ENCODE peak calls at places on chromosomes 3 and 15, in eight cellular contexts. C is endothelial cell of umbilical vein, Z is GM12878, U is SK-N-SH, Q is HCT116, S is K562, G is HepG2, N is H1. P is an unnamed sample.

GRCh38 chr15:68227806-68228142 is 1.8 kb downstream of the CLN6 start:
- DNase-seq in C (no peak), Z (no peak), U (peak; percentile 19), S (peak; percentile 34), N (no peak), G (no peak), Q (no peak), P (no peak)

GRCh38 chr3:148861277-148861869 is 3.7 kb upstream of the CPA3 start:
- DNase-seq in G (peak; percentile 29), N (no peak), S (peak; percentile 31), U (peak; percentile 39), Z (no peak), C (peak; percentile 60), Q (peak; percentile 40), P (no peak)

GRCh38 chr3:14516738-14517345 is 23.3 kb downstream of the GRIP2 start:
- DNase-seq in Q (no peak), N (no peak), S (no peak), G (no peak), Z (no peak), C (no peak), U (no peak), P (no peak)

GRCh38 chr3:43105224-43105596 is 669 bp downstream of the POMGNT2 start:
- DNase-seq in Q (no peak), C (no peak), S (no peak), Z (no peak), U (no peak), N (peak; percentile 56), G (no peak), P (no peak)

GRCh38 chr3:163952499-163952898 is 1125.8 kb downstream of the SI start:
- DNase-seq in C (no peak), S (no peak), N (no peak), Z (no peak), U (no peak), Q (no peak), G (no peak), P (no peak)

GRCh38 chr15:50151468-50151867 is 30.5 kb upstream of the SLC27A2 start:
- DNase-seq in U (no peak), G (no peak), S (no peak), Z (no peak), C (no peak), N (no peak), Q (no peak), P (no peak)

GRCh38 chr3:124459678-124460077 is 270.6 kb upstream of the UMPS start:
- DNase-seq in C (no peak), U (no peak), G (no peak), N (no peak), Z (no peak), S (no peak), Q (no peak), P (no peak)

GRCh38 chr3:171679011-171679492 is 131.2 kb downstream of the PLD1 start:
- DNase-seq in S (no peak), G (peak; percentile 62), C (no peak), Q (no peak), N (no peak), U (no peak), Z (no peak), P (no peak)

DNA sequence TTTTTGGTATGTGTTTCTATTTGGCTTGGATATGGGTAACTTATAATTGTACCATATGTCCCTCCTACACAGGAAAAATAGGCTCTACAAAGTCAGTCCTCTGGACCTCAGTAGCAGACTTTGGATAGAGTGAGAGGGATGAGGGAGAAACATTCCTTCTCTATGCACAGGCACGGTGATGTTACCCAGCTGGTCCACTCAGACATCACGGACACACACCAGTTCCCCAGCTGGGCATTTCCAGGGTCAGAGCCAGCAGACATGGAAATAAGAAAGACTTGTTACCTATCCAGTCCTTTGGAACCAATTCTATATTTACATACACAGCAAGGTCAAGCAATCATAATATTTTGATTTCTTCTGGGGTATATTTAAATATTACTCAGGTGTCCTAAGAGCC is 433.1 kb upstream of the KCNMB2 start:
- DNase-seq in S (no peak), C (no peak), U (no peak), G (no peak), Q (no peak), Z (no peak), N (no peak), P (no peak)
- TF ChIP-seq POLR2AphosphoS5 in S (no peak), C (no peak), U (no peak), G (no peak), Q (no peak), Z (no peak), N (no peak), P (no peak)

DNA sequence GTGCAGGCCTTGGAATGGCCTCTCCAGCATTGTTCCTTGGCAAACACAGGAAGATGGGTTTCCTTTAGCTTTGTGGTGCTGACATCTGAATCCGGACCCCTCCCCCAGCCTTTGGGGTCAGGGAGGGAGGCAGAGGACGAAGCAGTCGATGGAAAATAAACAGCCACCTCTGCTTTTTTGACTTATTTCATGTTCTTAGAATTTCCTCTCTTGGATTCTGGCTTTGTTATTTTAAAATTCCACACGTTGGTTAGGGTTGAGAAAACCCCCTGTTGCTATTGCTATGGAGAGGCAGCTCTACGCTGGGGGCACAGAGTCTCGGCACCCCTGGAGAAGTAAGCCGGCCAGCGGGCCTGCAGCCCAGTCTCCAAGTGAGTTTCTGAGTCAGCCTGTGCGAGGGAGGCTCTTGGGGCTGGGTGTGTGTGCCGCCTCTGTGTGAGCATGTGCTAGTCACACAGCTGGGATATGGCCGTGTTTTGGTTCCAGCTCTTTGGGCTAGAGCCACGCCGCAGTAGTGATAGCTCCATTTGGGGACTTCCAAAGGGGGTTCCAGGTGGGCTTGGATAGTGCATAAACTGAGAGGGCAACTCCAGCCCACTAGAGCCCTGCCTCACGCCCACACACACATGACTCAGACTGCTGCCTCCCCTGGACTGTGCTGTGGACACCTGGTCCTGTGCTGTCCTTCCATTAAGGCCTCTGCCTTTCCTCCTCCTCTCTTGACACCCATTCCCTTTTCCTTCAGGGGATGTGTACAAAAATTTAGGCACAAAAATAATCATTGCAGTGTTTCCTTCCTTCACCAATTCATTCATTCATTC is 58.8 kb downstream of the AMOTL2 start:
- DNase-seq in Q (no peak), S (no peak), U (no peak), Z (no peak), C (peak; percentile 85), N (peak; percentile 52), G (no peak), P (no peak)
- H3K9ac ChIP-seq in Q (peak overlapping the region; percentile 84), S (no peak overlapping the region), U (no peak overlapping the region), Z (no peak overlapping the region), C (peak overlapping the region; percentile 25), N (no peak overlapping the region), G (no peak overlapping the region), P (no peak overlapping the region)

GRCh38 chr3:119240582-119241434 is at the start of gene B4GALT4:
- DNase-seq in U (peak; percentile 94), Q (peak; percentile 74), N (peak; percentile 88), C (peak; percentile 87), Z (no peak), G (peak; percentile 73), S (peak; percentile 81), P (no peak)

GRCh38 chr3:119237299-119237698 is 3.4 kb downstream of the B4GALT4 start:
- DNase-seq in C (no peak), Z (no peak), N (no peak), Q (no peak), G (no peak), S (no peak), U (no peak), P (no peak)

GRCh38 chr3:119239421-119239820 is 1.3 kb downstream of the B4GALT4 start:
- DNase-seq in G (no peak), C (peak; percentile 11), S (no peak), U (no peak), Z (no peak), N (no peak), Q (no peak), P (no peak)

GRCh38 chr3:119236756-119237155 is 3.9 kb downstream of the B4GALT4 start:
- DNase-seq in G (no peak), U (no peak), S (no peak), Q (no peak), N (no peak), Z (no peak), C (no peak), P (no peak)

GRCh38 chr3:119240101-119240581 is 537 bp downstream of the B4GALT4 start:
- DNase-seq in S (peak; percentile 19), C (no peak), N (no peak), U (no peak), G (peak; percentile 77), Z (no peak), Q (no peak), P (no peak)
- TF ChIP-seq POLR2AphosphoS5 in S (no peak), C (no peak), N (no peak), U (no peak), G (peak; percentile 30), Z (no peak), Q (no peak), P (no peak)

DNA sequence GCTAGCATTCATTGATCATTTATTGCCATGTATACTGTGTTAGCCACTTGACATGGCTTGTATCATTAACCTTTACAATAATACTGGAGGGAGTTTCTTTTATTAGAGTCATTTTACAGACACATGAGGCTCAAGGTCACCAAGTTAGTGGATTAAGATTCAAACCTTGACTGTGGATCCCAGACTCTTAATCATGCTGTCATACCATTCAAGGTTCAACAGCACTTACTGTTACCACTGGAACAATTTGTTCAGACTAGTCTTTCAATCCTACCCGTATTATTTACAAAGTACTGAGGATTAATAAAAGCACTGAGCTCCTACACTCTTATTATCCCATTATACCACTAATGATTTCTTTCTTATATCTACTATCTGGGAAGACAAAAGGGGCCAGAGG is 1.2 kb downstream of the COX17 start:
- DNase-seq in N (no peak), Q (no peak), Z (no peak), C (no peak), G (no peak), S (no peak), U (no peak), P (no peak)
- H3K9ac ChIP-seq in N (no peak overlapping the region), Q (peak overlapping the region; percentile 62), Z (peak overlapping the region; percentile 92), C (no peak overlapping the region), G (peak overlapping the region; percentile 71), S (peak overlapping the region; percentile 26), U (peak overlapping the region; percentile 37), P (peak overlapping the region; percentile 76)

DNA sequence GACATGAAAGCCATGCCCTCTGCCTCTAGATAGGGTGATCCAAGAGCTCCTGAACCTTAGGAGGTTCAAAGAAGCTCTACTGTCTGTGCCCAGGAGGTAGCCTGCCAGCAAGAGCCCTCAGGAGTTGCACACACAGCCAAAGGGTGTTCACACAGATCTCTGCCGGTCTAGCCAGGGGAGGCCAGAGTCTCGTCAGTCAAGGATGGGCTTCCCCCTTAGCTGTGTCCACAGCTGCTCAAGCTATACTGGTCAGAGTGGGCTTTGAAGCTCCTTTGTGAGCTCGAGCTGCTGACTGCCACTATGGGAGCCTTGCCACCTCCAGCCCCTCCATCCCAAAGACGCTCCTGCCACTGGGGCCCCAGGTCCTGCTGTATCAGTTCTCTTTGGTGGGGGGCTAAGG is 13.0 kb upstream of the SNX22 start:
- DNase-seq in C (no peak), Q (no peak), Z (no peak), S (no peak), U (no peak), G (no peak), N (no peak), P (no peak)
- TF ChIP-seq POLR2AphosphoS5 in C (no peak), Q (no peak), Z (no peak), S (no peak), U (no peak), G (no peak), N (no peak), P (no peak)

DNA sequence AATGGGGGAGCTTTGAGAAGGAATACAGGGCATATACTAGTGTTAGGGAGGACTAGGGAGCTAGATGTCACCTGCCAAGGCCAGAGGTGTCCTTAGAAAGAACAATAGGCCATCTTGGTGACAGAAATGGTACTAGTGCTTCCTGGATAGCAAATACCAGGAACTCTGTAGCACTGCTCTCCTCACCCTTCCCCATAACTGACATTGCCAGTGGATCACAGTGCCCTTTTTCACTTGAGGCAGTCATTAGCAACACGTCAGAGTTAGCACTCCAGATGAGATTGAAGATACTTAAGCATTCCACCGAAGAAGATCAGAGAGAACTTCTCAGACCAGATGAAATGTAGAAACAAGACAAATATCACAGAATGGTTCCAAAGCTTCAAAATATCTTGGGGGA is 103.1 kb upstream of the PDZRN3 start:
- DNase-seq in Q (no peak), N (no peak), S (no peak), G (no peak), C (no peak), U (no peak), Z (no peak), P (no peak)
- H3K9ac ChIP-seq in Q (no peak overlapping the region), N (no peak overlapping the region), S (no peak overlapping the region), G (no peak overlapping the region), C (no peak overlapping the region), U (no peak overlapping the region), Z (no peak overlapping the region), P (peak overlapping the region; percentile 26)